ENCODE peak calls at places on chromosome 9, in nine cellular contexts. One of them, this sample, is unnamed.

GRCh38 chr9:87556821-87557220 is 59.2 kb downstream of the DAPK1 start:
- DNase-seq in retinal pigment epithelial cell: no peak
- DNase-seq in foreskin keratinocyte: no peak
- DNase-seq in WERI-Rb-1: no peak
- DNase-seq in AG04450: no peak
- DNase-seq in AG09309: no peak
- DNase-seq in WTC11: no peak
- DNase-seq in A549: no peak
- DNase-seq in coronary artery: no peak
- DNase-seq in this sample: peak; percentile 31

GRCh38 chr9:933356-933755 is 43.1 kb upstream of the DMRT3 start:
- DNase-seq in retinal pigment epithelial cell: no peak
- DNase-seq in WERI-Rb-1: no peak
- DNase-seq in A549: no peak
- DNase-seq in AG04450: no peak
- DNase-seq in coronary artery: no peak
- DNase-seq in foreskin keratinocyte: no peak
- DNase-seq in WTC11: no peak
- DNase-seq in AG09309: no peak
- DNase-seq in this sample: no peak

GRCh38 chr9:36436909-36437308 is 36.8 kb upstream of the RNF38 start:
- DNase-seq in WERI-Rb-1: no peak
- DNase-seq in AG09309: no peak
- DNase-seq in retinal pigment epithelial cell: no peak
- DNase-seq in coronary artery: no peak
- DNase-seq in AG04450: no peak
- DNase-seq in A549: no peak
- DNase-seq in WTC11: no peak
- DNase-seq in foreskin keratinocyte: no peak
- DNase-seq in this sample: no peak

GRCh38 chr9:69174645-69175487 is 789 bp downstream of the TJP2 start:
- DNase-seq in WTC11: peak; percentile 63
- DNase-seq in AG04450: peak; percentile 93
- DNase-seq in foreskin keratinocyte: peak; percentile 95
- DNase-seq in A549: no peak
- DNase-seq in AG09309: peak; percentile 92
- DNase-seq in retinal pigment epithelial cell: peak; percentile 79
- DNase-seq in coronary artery: peak; percentile 82
- DNase-seq in WERI-Rb-1: peak; percentile 32
- DNase-seq in this sample: peak; percentile 75

GRCh38 chr9:82989949-82990348 is 73.0 kb downstream of the RASEF start:
- DNase-seq in coronary artery: no peak
- DNase-seq in A549: no peak
- DNase-seq in AG09309: no peak
- DNase-seq in WERI-Rb-1: no peak
- DNase-seq in retinal pigment epithelial cell: no peak
- DNase-seq in WTC11: no peak
- DNase-seq in AG04450: no peak
- DNase-seq in foreskin keratinocyte: no peak
- DNase-seq in this sample: no peak

GRCh38 chr9:77600810-77601209 is 47.3 kb downstream of the GNA14 start:
- DNase-seq in AG04450: no peak
- DNase-seq in A549: no peak
- DNase-seq in foreskin keratinocyte: no peak
- DNase-seq in WTC11: no peak
- DNase-seq in WERI-Rb-1: no peak
- DNase-seq in retinal pigment epithelial cell: no peak
- DNase-seq in coronary artery: no peak
- DNase-seq in AG09309: no peak
- DNase-seq in this sample: no peak

GRCh38 chr9:69027355-69028097 is 8.0 kb upstream of the FXN start:
- DNase-seq in WTC11: peak; percentile 31
- DNase-seq in foreskin keratinocyte: peak; percentile 40
- DNase-seq in coronary artery: no peak
- DNase-seq in retinal pigment epithelial cell: no peak
- DNase-seq in AG04450: no peak
- DNase-seq in AG09309: no peak
- DNase-seq in WERI-Rb-1: peak; percentile 35
- DNase-seq in A549: peak; percentile 47
- DNase-seq in this sample: peak; percentile 67

GRCh38 chr9:133782157-133783130 is 44.3 kb upstream of the SARDH start:
- DNase-seq in A549: peak; percentile 75
- DNase-seq in coronary artery: no peak
- DNase-seq in AG09309: peak; percentile 27
- DNase-seq in foreskin keratinocyte: peak; percentile 18
- DNase-seq in AG04450: peak; percentile 45
- DNase-seq in WTC11: peak; percentile 83
- DNase-seq in WERI-Rb-1: peak; percentile 78
- DNase-seq in retinal pigment epithelial cell: peak; percentile 20
- DNase-seq in this sample: peak; percentile 93

GRCh38 chr9:5428794-5429528 is 8.8 kb downstream of the PLGRKT start:
- DNase-seq in retinal pigment epithelial cell: no peak
- DNase-seq in foreskin keratinocyte: no peak
- DNase-seq in WTC11: no peak
- DNase-seq in AG04450: no peak
- DNase-seq in coronary artery: no peak
- DNase-seq in AG09309: no peak
- DNase-seq in A549: no peak
- DNase-seq in WERI-Rb-1: no peak
- DNase-seq in this sample: no peak

GRCh38 chr9:124809211-124809610 is 32.3 kb downstream of the OLFML2A start:
- DNase-seq in coronary artery: no peak
- DNase-seq in foreskin keratinocyte: no peak
- DNase-seq in AG09309: no peak
- DNase-seq in AG04450: no peak
- DNase-seq in WTC11: no peak
- DNase-seq in A549: no peak
- DNase-seq in WERI-Rb-1: no peak
- DNase-seq in retinal pigment epithelial cell: no peak
- DNase-seq in this sample: peak; percentile 44

GRCh38 chr9:131153585-131153984 is 28.2 kb downstream of the NUP214 start:
- DNase-seq in WTC11: no peak
- DNase-seq in coronary artery: no peak
- DNase-seq in retinal pigment epithelial cell: no peak
- DNase-seq in WERI-Rb-1: no peak
- DNase-seq in AG04450: no peak
- DNase-seq in AG09309: no peak
- DNase-seq in A549: no peak
- DNase-seq in foreskin keratinocyte: no peak
- DNase-seq in this sample: no peak

GRCh38 chr9:6068983-6069382 is 53.6 kb upstream of the RANBP6 start:
- DNase-seq in WERI-Rb-1: no peak
- DNase-seq in WTC11: no peak
- DNase-seq in A549: no peak
- DNase-seq in AG09309: no peak
- DNase-seq in foreskin keratinocyte: no peak
- DNase-seq in AG04450: no peak
- DNase-seq in retinal pigment epithelial cell: no peak
- DNase-seq in coronary artery: no peak
- DNase-seq in this sample: no peak

GRCh38 chr9:86578722-86579121 is 224.5 kb upstream of the TUT7 start:
- DNase-seq in WTC11: no peak
- DNase-seq in AG04450: no peak
- DNase-seq in coronary artery: no peak
- DNase-seq in A549: no peak
- DNase-seq in WERI-Rb-1: no peak
- DNase-seq in foreskin keratinocyte: no peak
- DNase-seq in retinal pigment epithelial cell: no peak
- DNase-seq in AG09309: no peak
- DNase-seq in this sample: no peak

GRCh38 chr9:98226968-98227367 is 28.5 kb downstream of the TBC1D2 start:
- DNase-seq in retinal pigment epithelial cell: no peak
- DNase-seq in foreskin keratinocyte: no peak
- DNase-seq in WTC11: no peak
- DNase-seq in coronary artery: peak; percentile 12
- DNase-seq in A549: no peak
- DNase-seq in WERI-Rb-1: peak; percentile 51
- DNase-seq in AG09309: no peak
- DNase-seq in AG04450: no peak
- DNase-seq in this sample: no peak

GRCh38 chr9:99557816-99558215 is 263.9 kb upstream of the NR4A3 start:
- DNase-seq in coronary artery: no peak
- DNase-seq in AG04450: no peak
- DNase-seq in AG09309: no peak
- DNase-seq in WTC11: no peak
- DNase-seq in A549: no peak
- DNase-seq in retinal pigment epithelial cell: no peak
- DNase-seq in WERI-Rb-1: no peak
- DNase-seq in foreskin keratinocyte: no peak
- DNase-seq in this sample: no peak

DNA sequence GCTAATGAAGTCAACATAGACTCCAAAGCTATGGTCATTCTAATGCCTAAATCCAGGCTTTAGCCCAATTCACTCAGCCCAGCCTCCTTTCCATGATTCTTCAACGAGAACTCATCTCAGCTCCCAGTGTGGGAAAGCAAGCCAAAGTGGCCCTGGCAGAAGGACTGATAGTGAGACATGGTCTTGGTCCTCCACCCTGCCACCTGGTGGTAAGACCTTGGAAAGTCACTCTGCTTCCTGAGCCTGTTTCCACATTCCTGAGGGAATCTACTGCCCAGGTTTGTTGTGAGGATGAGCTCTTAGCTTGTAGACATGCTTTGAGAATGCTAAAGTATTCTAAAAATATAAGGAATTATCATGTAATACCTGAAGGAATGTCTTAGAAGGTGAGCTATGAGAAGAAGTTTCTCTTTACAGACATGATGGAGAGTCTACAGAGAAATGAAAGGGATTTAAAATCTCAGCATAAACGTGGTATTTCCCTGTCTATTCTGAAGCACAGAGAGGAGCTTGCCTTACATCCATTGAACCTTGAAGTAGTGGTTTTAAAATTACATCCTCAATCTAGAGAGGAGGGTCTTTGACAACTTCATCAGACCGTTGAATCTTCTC is 173.5 kb downstream of the TRIM32 start:
- DNase-seq in AG09309: peak; percentile 14
- DNase-seq in WTC11: peak; percentile 87
- DNase-seq in WERI-Rb-1: peak; percentile 85
- DNase-seq in AG04450: peak; percentile 29
- DNase-seq in retinal pigment epithelial cell: peak; percentile 8
- DNase-seq in A549: peak; percentile 76
- DNase-seq in coronary artery: no peak
- DNase-seq in foreskin keratinocyte: peak; percentile 66
- DNase-seq in this sample: peak; percentile 96
- TF ChIP-seq CTCF in AG09309: peak; percentile 68
- TF ChIP-seq CTCF in WTC11: peak; percentile 78
- TF ChIP-seq CTCF in WERI-Rb-1: peak; percentile 95
- TF ChIP-seq CTCF in AG04450: peak; percentile 80
- TF ChIP-seq CTCF in retinal pigment epithelial cell: peak; percentile 77
- TF ChIP-seq CTCF in A549: peak; percentile 67
- TF ChIP-seq CTCF in coronary artery: peak; percentile 35
- TF ChIP-seq CTCF in foreskin keratinocyte: peak; percentile 83
- TF ChIP-seq CTCF in this sample: peak; percentile 93

DNA sequence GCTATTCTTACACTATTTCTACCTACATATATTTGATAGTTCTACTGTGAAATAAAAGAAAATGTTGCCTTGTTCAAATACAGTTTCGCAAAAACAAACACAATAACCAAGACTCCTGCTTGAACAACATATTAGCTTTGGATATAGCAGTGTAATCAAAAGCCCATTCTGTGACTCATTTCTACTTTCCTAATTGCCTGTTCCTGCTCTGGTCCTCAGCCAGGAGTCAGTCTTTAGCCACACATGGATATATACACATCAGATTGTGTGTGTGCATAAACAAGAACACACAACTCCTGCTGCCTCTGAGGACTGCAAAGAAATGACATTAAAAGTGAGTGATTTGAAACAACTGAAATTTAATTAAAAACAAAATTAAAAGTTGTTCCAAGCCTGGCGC is 334.8 kb downstream of the TRIM32 start:
- DNase-seq in AG09309: no peak
- DNase-seq in foreskin keratinocyte: no peak
- DNase-seq in A549: no peak
- DNase-seq in retinal pigment epithelial cell: no peak
- DNase-seq in coronary artery: no peak
- DNase-seq in WERI-Rb-1: no peak
- DNase-seq in WTC11: no peak
- DNase-seq in AG04450: no peak
- DNase-seq in this sample: no peak
- TF ChIP-seq CTCF in AG09309: no peak
- TF ChIP-seq CTCF in foreskin keratinocyte: peak; percentile 30
- TF ChIP-seq CTCF in A549: no peak
- TF ChIP-seq CTCF in retinal pigment epithelial cell: no peak
- TF ChIP-seq CTCF in coronary artery: no peak
- TF ChIP-seq CTCF in WERI-Rb-1: no peak
- TF ChIP-seq CTCF in WTC11: no peak
- TF ChIP-seq CTCF in AG04450: no peak
- TF ChIP-seq CTCF in this sample: peak; percentile 43

DNA sequence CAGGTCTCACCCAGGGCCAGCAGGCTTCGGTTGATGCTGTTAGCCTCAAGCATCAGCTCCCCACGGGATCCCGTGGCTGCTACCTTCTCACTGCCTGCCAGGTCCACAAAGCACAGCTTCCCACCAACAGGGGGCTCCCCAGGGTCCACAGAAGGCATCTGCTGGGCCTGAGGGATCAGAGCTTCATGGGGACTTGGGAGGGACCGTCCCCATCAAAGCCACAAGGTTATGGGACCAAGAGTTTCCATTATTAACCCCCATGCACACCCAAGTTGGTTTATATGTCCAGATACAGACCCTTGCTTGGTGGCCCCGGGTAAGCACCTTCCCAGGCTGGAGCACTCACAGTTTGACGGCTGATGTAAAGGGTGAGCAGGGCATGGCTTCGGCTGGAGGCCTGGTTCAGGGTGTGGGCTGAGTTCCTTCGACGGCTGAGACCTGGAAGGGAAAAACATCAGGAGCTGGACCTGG is 3.0 kb downstream of the KIF12 start:
- DNase-seq in coronary artery: no peak
- DNase-seq in WERI-Rb-1: peak; percentile 68
- DNase-seq in WTC11: peak; percentile 68
- DNase-seq in foreskin keratinocyte: no peak
- DNase-seq in retinal pigment epithelial cell: no peak
- DNase-seq in AG09309: no peak
- DNase-seq in A549: peak; percentile 35
- DNase-seq in AG04450: no peak
- DNase-seq in this sample: peak; percentile 86
- TF ChIP-seq CTCF in coronary artery: no peak
- TF ChIP-seq CTCF in WERI-Rb-1: peak; percentile 79
- TF ChIP-seq CTCF in WTC11: no peak
- TF ChIP-seq CTCF in foreskin keratinocyte: peak; percentile 19
- TF ChIP-seq CTCF in retinal pigment epithelial cell: peak; percentile 41
- TF ChIP-seq CTCF in AG09309: no peak
- TF ChIP-seq CTCF in A549: no peak
- TF ChIP-seq CTCF in AG04450: peak; percentile 19
- TF ChIP-seq CTCF in this sample: peak; percentile 79

DNA sequence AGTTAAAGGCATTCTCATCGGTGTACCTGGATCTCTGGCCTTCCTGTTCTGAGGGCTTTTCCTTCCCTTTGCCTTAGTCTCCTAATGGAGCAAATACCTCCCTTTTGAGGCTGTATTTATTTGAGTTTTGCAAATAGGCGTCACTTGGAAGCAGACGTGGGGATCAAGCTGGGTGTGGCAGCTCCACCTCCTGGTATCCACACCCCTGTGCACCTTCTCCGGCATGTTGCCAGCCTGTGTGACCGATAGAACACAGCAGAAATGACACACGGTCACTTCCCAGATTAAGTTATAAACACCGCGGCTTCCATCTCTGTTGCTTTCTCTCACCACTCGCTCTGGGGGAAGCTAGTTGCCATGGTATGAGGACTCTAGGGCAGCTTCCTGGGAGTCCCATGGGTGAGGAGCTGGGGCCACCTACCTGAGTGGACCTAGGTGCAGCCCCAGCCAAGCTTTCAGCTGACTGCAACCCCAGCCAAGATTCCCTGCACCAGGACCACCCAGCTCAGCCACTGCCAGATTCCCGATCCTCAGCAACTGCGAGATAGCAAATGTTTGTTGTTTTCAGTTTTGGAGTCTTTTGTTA is 214.4 kb upstream of the MVB12B start:
- DNase-seq in WTC11: no peak
- DNase-seq in coronary artery: peak; percentile 43
- DNase-seq in retinal pigment epithelial cell: no peak
- DNase-seq in foreskin keratinocyte: no peak
- DNase-seq in AG09309: no peak
- DNase-seq in WERI-Rb-1: no peak
- DNase-seq in AG04450: no peak
- DNase-seq in A549: no peak
- DNase-seq in this sample: peak; percentile 32
- TF ChIP-seq CTCF in WTC11: no peak
- TF ChIP-seq CTCF in coronary artery: no peak
- TF ChIP-seq CTCF in retinal pigment epithelial cell: no peak
- TF ChIP-seq CTCF in foreskin keratinocyte: no peak
- TF ChIP-seq CTCF in AG09309: no peak
- TF ChIP-seq CTCF in WERI-Rb-1: no peak
- TF ChIP-seq CTCF in AG04450: no peak
- TF ChIP-seq CTCF in A549: no peak
- TF ChIP-seq CTCF in this sample: no peak

This sample was measured in endodermal cell.